ENCODE peak calls at places on chromosomes 16 and 17, in four cellular contexts. O is H1, X is GM12878, L is HepG2. Z is an unnamed sample.

GRCh38 chr17:77535892-77536291 is 395.1 kb downstream of the SEC14L1 start:
- DNase-seq in O (no peak), X (no peak), L (no peak), Z (no peak)

GRCh38 chr17:80414508-80414802 is 512 bp upstream of the ENDOV start:
- DNase-seq in O (no peak), X (no peak), L (peak), Z (no peak)

GRCh38 chr17:67602974-67603373 is 114.8 kb upstream of the NOL11 start:
- DNase-seq in O (peak), X (no peak), L (peak), Z (peak)

GRCh38 chr16:87954361-87954760 is 3.1 kb downstream of the BANP start:
- DNase-seq in O (no peak), X (no peak), L (no peak), Z (no peak)

GRCh38 chr16:58459344-58460218 is 40.4 kb upstream of the NDRG4 start:
- DNase-seq in O (no peak), X (no peak), L (peak), Z (no peak)

GRCh38 chr16:20879175-20880053 is 20.7 kb downstream of the DCUN1D3 start:
- DNase-seq in O (no peak), X (peak), L (peak), Z (no peak)

GRCh38 chr16:13109171-13109570 is 207.8 kb downstream of the SHISA9 start:
- DNase-seq in O (no peak), X (no peak), L (no peak), Z (no peak)

GRCh38 chr17:72566671-72567484 is 446.1 kb downstream of the SOX9 start:
- DNase-seq in O (no peak), X (no peak), L (peak), Z (no peak)

GRCh38 chr16:54062361-54063346 is 223.9 kb downstream of the IRX3 start:
- DNase-seq in O (no peak), X (no peak), L (no peak), Z (no peak)

GRCh38 chr16:86511317-86512161 is 1.2 kb downstream of the FOXF1 start:
- DNase-seq in O (no peak), X (no peak), L (no peak), Z (no peak)

GRCh38 chr17:9668532-9668931 is 23.2 kb downstream of the USP43 start:
- DNase-seq in O (no peak), X (no peak), L (no peak), Z (no peak)

GRCh38 chr16:78844682-78845081 is 745.2 kb downstream of the WWOX start:
- DNase-seq in O (no peak), X (no peak), L (no peak), Z (no peak)

GRCh38 chr17:28335959-28336871 is 654 bp downstream of the TNFAIP1 start:
- DNase-seq in O (no peak), X (no peak), L (peak), Z (peak)

GRCh38 chr16:7405166-7405565 is 72.5 kb downstream of the RBFOX1 start:
- DNase-seq in O (no peak), X (no peak), L (peak), Z (peak)

GRCh38 chr16:49281843-49282642 is 405 bp upstream of the CBLN1 start:
- DNase-seq in O (peak), X (no peak), L (no peak), Z (peak)

GRCh38 chr16:719815-720506 is 985 bp upstream of the ANTKMT start:
- DNase-seq in O (no peak), X (no peak), L (peak), Z (peak)

GRCh38 chr16:1958715-1959268 is 546 bp upstream of the NDUFB10 start:
- DNase-seq in O (no peak), X (no peak), L (no peak), Z (no peak)

GRCh38 chr17:59469786-59470485 is 95.5 kb upstream of the DHX40 start:
- DNase-seq in O (no peak), X (no peak), L (peak), Z (no peak)

GRCh38 chr17:78935419-78936323 is 10.5 kb upstream of the TIMP2 start:
- DNase-seq in O (no peak), X (no peak), L (no peak), Z (peak)

GRCh38 chr17:78665952-78666920 is 89.0 kb upstream of the DNAH17 start:
- DNase-seq in O (no peak), X (no peak), L (peak), Z (no peak)

GRCh38 chr17:63480826-63481487 is 4.1 kb downstream of the ACE start:
- DNase-seq in O (no peak), X (no peak), L (no peak), Z (peak)

GRCh38 chr16:46974352-46974751 is 878 bp upstream of the DNAJA2 start:
- DNase-seq in O (no peak), X (peak), L (peak), Z (peak)

GRCh38 chr16:83187404-83187803 is 560.6 kb downstream of the CDH13 start:
- DNase-seq in O (no peak), X (no peak), L (no peak), Z (no peak)

GRCh38 chr17:73720187-73720834 is 76.1 kb upstream of the SDK2 start:
- DNase-seq in O (no peak), X (no peak), L (peak), Z (no peak)

GRCh38 chr17:47882247-47882646 is 13.8 kb upstream of the SP2 start:
- DNase-seq in O (no peak), X (no peak), L (no peak), Z (no peak)
- TF ChIP-seq GABPA in O (no peak), X (no peak), L (no peak), Z (no peak)

GRCh38 chr17:40956401-40957254 is 10.1 kb downstream of the KRT39 start:
- DNase-seq in O (no peak), X (no peak), L (peak), Z (no peak)

GRCh38 chr17:40961586-40961985 is 5.2 kb downstream of the KRT39 start:
- DNase-seq in O (no peak), X (no peak), L (no peak), Z (no peak)

GRCh38 chr17:40962059-40962561 is 4.6 kb downstream of the KRT39 start:
- DNase-seq in O (no peak), X (no peak), L (no peak), Z (no peak)

GRCh38 chr17:40960144-40960543 is 6.6 kb downstream of the KRT39 start:
- DNase-seq in O (no peak), X (no peak), L (no peak), Z (no peak)

DNA sequence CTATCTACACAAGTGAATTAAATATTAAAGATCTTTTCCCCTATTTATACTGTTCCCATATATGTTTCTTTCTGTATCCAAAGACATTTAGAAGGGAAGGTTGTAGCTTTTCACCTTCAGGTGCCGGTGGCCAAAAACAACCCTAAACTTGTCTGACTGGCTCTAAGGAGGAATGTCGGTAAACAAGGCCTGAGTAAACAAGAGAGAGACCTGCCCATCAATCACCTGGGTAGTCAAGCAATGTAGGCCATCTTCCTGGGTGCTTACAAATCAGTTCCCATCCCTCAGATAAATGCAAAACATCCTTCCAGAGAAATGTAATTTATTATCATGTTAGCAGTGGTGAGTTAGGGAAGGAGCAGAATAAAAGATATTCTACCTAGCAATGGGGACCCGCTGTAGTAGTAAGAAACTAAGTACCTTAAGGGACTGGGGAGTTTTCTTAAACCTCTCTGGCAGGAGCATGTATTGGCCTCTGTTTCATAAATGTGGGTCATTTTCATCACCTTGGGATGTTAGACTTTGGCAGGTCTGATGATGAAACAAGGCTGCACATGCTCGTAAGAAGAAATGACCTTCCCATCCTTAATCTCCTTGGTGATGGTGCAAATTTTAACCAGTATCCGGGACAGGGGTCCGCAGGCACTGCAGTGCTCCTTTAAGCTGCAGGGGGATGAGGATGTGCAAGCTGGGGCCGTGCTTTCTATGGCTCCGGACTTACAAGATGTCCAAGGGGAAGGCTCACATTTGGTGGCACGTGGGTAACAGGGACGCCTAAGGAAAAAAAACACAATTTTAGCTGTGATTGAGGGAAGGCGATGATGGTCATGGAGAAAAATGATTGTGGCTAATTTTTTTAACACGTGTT is 8.4 kb downstream of the KRT39 start:
- DNase-seq in O (no peak), X (no peak), L (peak), Z (no peak)
- TF ChIP-seq TCF12 in O (peak), X (no peak), L (no peak), Z (no peak)

GRCh38 chr17:31808521-31808920 is 50.5 kb downstream of the COPRS start:
- DNase-seq in O (no peak), X (no peak), L (no peak), Z (no peak)
- TF ChIP-seq GABPA in O (no peak), X (no peak), L (no peak), Z (no peak)

GRCh38 chr17:40452074-40452787 is 9.0 kb downstream of the IGFBP4 start:
- DNase-seq in O (no peak), X (no peak), L (no peak), Z (no peak)

GRCh38 chr17:40448213-40448638 is 5.0 kb downstream of the IGFBP4 start:
- DNase-seq in O (no peak), X (no peak), L (peak), Z (no peak)

GRCh38 chr17:40448639-40449261 is 5.5 kb downstream of the IGFBP4 start:
- DNase-seq in O (no peak), X (no peak), L (peak), Z (no peak)

GRCh38 chr17:40451420-40451819 is 8.2 kb downstream of the IGFBP4 start:
- DNase-seq in O (no peak), X (no peak), L (no peak), Z (peak)

DNA sequence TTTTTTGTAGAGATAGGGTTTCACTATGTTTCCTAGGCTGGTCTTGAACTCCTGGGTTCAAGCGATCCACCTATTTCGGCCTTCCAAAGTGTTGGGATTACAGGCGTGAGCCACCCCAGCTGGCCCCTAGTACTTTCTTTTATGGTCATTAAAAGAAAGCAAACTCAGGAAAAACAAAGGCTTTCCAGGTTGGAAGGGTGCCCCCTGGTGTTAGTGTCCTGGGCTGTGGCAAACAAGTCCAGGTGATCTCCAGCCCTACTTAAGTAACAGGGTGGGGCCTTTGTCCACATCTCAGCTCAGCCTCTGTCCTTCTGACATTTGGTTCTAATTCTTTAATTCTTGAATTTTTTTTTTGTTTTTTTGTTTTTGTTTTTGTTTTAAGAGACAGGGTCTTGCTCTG is 6.9 kb downstream of the IGFBP4 start:
- DNase-seq in O (peak), X (no peak), L (peak), Z (no peak)
- TF ChIP-seq TCF12 in O (no peak), X (no peak), L (no peak), Z (no peak)

GRCh38 chr17:43914451-43914850 is 7.1 kb upstream of the MPP2 start:
- DNase-seq in O (no peak), X (no peak), L (no peak), Z (no peak)
- TF ChIP-seq GABPA in O (no peak), X (no peak), L (no peak), Z (no peak)

GRCh38 chr17:419073-419735 is 66.6 kb upstream of the RPH3AL start:
- DNase-seq in O (no peak), X (no peak), L (peak), Z (no peak)
- TF ChIP-seq TCF12 in O (no peak), X (no peak), L (no peak), Z (no peak)